ENCODE peak calls at places on chromosome 14, in four cellular contexts. M is K562, E is GM12878, Y is HepG2. T is an unnamed sample.

GRCh38 chr14:58637391-58638230 is at the start of gene DACT1:
- DNase-seq in Y (no peak), M (peak), E (no peak), T (peak)

GRCh38 chr14:74619672-74620131 is 7.7 kb upstream of the LTBP2 start:
- DNase-seq in M (peak), E (no peak), Y (peak), T (no peak)

GRCh38 chr14:72822946-72823611 is 70.8 kb downstream of the DPF3 start:
- DNase-seq in M (peak), E (no peak), Y (no peak), T (no peak)

GRCh38 chr14:73935666-73936065 is 14.2 kb downstream of the FAM161B start:
- DNase-seq in M (peak), Y (no peak), E (no peak), T (peak)

GRCh38 chr14:104800600-104801283 is at the start of gene ZBTB42:
- DNase-seq in Y (peak), E (no peak), M (no peak), T (peak)

GRCh38 chr14:56487090-56487667 is 92.4 kb upstream of the TMEM260 start:
- DNase-seq in M (no peak), E (no peak), Y (no peak), T (peak)

GRCh38 chr14:51922624-51923023 is 62.2 kb downstream of the GNG2 start:
- DNase-seq in Y (no peak), E (no peak), M (no peak), T (no peak)

GRCh38 chr14:91834571-91834970 is 32.8 kb downstream of the TC2N start:
- DNase-seq in M (no peak), E (no peak), Y (no peak), T (peak)

GRCh38 chr14:95666450-95666849 is 19.8 kb upstream of the TCL1B start:
- DNase-seq in E (no peak), Y (no peak), M (no peak), T (no peak)

GRCh38 chr14:80213602-80214001 is 2.3 kb upstream of the DIO2 start:
- DNase-seq in M (no peak), E (no peak), Y (peak), T (peak)

GRCh38 chr14:101293609-101294008 is 267.7 kb upstream of the DIO3 start:
- DNase-seq in E (no peak), M (no peak), Y (no peak), T (no peak)

GRCh38 chr14:71289536-71289935 is 382.3 kb downstream of the PCNX1 start:
- DNase-seq in Y (no peak), E (peak), M (no peak), T (no peak)

GRCh38 chr14:70665448-70666363 is 24.0 kb downstream of the TTC9 start:
- DNase-seq in E (peak), M (no peak), Y (no peak), T (no peak)

GRCh38 chr14:68535404-68536024 is 257.4 kb downstream of the ZFP36L1 start:
- DNase-seq in Y (no peak), M (no peak), E (no peak), T (no peak)

GRCh38 chr14:30287579-30288445 is 271.1 kb upstream of the G2E3 start:
- DNase-seq in M (no peak), E (no peak), Y (no peak), T (no peak)

GRCh38 chr14:30284808-30285207 is 274.1 kb upstream of the G2E3 start:
- DNase-seq in E (no peak), M (no peak), Y (no peak), T (no peak)

GRCh38 chr14:30283822-30284446 is 275.0 kb upstream of the G2E3 start:
- DNase-seq in E (no peak), M (peak), Y (peak), T (peak)
- TF ChIP-seq JUNB in E (no peak), M (no peak), Y (no peak), T (no peak)

DNA sequence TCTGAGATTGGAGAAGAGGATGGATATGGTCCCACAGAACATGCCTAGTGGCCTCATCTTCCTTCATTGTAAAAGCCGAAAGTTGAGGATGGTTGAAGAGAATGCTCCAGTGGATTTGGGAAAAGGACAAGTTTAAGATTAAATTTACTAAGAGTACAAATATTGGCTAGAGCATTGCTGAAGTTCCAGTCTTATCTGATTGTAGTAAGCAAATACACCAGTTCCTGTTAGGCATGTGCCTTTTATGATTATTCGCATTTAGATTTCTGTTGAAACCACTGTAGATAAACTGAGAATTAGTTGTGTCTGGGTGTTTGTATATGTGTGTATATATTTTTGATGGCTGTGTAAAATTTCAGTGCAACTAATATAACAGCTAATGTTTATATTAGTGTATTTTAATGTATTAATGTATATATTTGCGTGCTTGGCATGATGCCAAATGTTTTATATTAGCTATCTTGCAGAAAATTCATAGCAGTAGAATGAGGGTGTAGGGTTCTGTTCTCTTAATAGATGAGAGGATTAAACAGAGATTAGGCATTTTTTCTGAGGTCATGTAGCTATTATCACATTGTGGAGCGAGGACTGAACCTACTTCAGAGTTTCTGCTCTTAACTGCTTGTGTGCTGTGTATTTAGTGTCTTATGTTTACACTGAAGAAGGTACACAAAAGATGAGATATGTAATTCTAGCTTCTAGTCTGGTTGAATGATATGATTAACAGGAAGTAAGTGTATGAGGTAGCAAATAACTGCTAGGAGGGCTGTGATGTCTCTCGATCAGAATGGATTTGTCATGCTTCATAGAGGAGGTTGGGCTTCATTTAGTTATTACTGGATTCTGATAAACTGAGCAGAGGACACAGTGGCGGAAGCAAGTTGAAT is 21.2 kb downstream of the FKBP3 start:
- DNase-seq in E (no peak), M (no peak), Y (peak), T (no peak)
- H3K4me2 ChIP-seq in E (no peak), M (no peak), Y (peak), T (no peak)

GRCh38 chr14:36660736-36661505 is 739 bp upstream of the PAX9 start:
- DNase-seq in Y (no peak), E (no peak), M (no peak), T (peak)
- TF ChIP-seq EZH2 in Y (peak), E (no peak), M (no peak), T (peak)

DNA sequence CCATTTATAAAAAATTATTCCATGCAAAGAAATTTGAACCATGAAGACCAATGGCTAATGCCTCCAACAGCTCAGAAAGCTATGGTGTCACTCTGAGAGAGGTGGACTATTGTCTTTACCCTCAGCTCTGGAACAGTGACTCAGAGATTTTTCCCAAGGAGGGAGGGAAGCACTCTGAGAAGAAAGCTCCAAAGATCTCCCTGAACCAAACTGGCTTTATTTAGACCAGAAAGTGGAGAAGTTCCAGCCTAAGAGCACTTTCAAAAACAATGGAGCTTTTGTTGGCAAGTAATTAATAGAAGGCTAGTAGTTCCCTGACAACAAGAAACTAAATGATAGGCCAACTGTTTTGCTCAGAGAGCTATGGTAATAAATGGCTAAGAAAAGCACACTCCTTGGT is 599.9 kb upstream of the MDGA2 start:
- DNase-seq in M (no peak), E (no peak), Y (no peak), T (no peak)
- TF ChIP-seq JUNB in M (no peak), E (no peak), Y (no peak), T (no peak)

T was measured in GM23338.